ENCODE peak calls at places on chromosomes 7 and 10, in seven cellular contexts. One of them, this sample, is unnamed.

GRCh38 chr10:132711618-132712051 is 74.3 kb downstream of the NKX6-2 start:
- DNase-seq in sigmoid colon: peak; percentile 43
- DNase-seq in prostate gland: no peak
- DNase-seq in Panc1: no peak
- DNase-seq in endothelial cell of umbilical vein: no peak
- DNase-seq in SK-N-SH: no peak
- DNase-seq in GM12878: no peak
- DNase-seq in this sample: peak; percentile 55

GRCh38 chr10:104622598-104623209 is 18.4 kb upstream of the SORCS3 start:
- DNase-seq in sigmoid colon: no peak
- DNase-seq in SK-N-SH: peak; percentile 62
- DNase-seq in endothelial cell of umbilical vein: no peak
- DNase-seq in Panc1: no peak
- DNase-seq in prostate gland: no peak
- DNase-seq in GM12878: no peak
- DNase-seq in this sample: no peak

GRCh38 chr7:121395494-121395960 is 581 bp downstream of the FAM3C start:
- DNase-seq in endothelial cell of umbilical vein: peak; percentile 36
- DNase-seq in prostate gland: no peak
- DNase-seq in sigmoid colon: no peak
- DNase-seq in Panc1: no peak
- DNase-seq in SK-N-SH: peak; percentile 26
- DNase-seq in GM12878: no peak
- DNase-seq in this sample: peak; percentile 91

GRCh38 chr7:2955177-2955768 is 88.4 kb downstream of the CARD11 start:
- DNase-seq in SK-N-SH: no peak
- DNase-seq in sigmoid colon: peak; percentile 17
- DNase-seq in GM12878: no peak
- DNase-seq in prostate gland: no peak
- DNase-seq in Panc1: no peak
- DNase-seq in endothelial cell of umbilical vein: no peak
- DNase-seq in this sample: no peak

GRCh38 chr7:32378991-32379390 is 111.2 kb downstream of the LSM5 start:
- DNase-seq in sigmoid colon: no peak
- DNase-seq in endothelial cell of umbilical vein: no peak
- DNase-seq in Panc1: no peak
- DNase-seq in GM12878: no peak
- DNase-seq in SK-N-SH: no peak
- DNase-seq in prostate gland: no peak
- DNase-seq in this sample: no peak

GRCh38 chr7:130840599-130840998 is 106.6 kb upstream of the KLF14 start:
- DNase-seq in SK-N-SH: no peak
- DNase-seq in endothelial cell of umbilical vein: no peak
- DNase-seq in Panc1: no peak
- DNase-seq in GM12878: no peak
- DNase-seq in sigmoid colon: no peak
- DNase-seq in prostate gland: no peak
- DNase-seq in this sample: no peak

GRCh38 chr10:51030480-51030879 is 43.8 kb upstream of the PRKG1 start:
- DNase-seq in Panc1: no peak
- DNase-seq in prostate gland: no peak
- DNase-seq in sigmoid colon: no peak
- DNase-seq in SK-N-SH: no peak
- DNase-seq in endothelial cell of umbilical vein: no peak
- DNase-seq in GM12878: no peak
- DNase-seq in this sample: no peak

GRCh38 chr10:63819753-63820347 is 298.6 kb downstream of the REEP3 start:
- DNase-seq in GM12878: no peak
- DNase-seq in sigmoid colon: peak; percentile 78
- DNase-seq in endothelial cell of umbilical vein: peak; percentile 78
- DNase-seq in SK-N-SH: peak; percentile 62
- DNase-seq in Panc1: peak; percentile 42
- DNase-seq in prostate gland: peak; percentile 50
- DNase-seq in this sample: no peak

GRCh38 chr7:36045830-36046341 is 107.2 kb upstream of the EEPD1 start:
- DNase-seq in endothelial cell of umbilical vein: no peak
- DNase-seq in SK-N-SH: no peak
- DNase-seq in prostate gland: no peak
- DNase-seq in GM12878: no peak
- DNase-seq in sigmoid colon: no peak
- DNase-seq in Panc1: no peak
- DNase-seq in this sample: no peak

GRCh38 chr7:63047546-63047945 is 951.1 kb upstream of the ZNF722 start:
- DNase-seq in endothelial cell of umbilical vein: no peak
- DNase-seq in GM12878: no peak
- DNase-seq in Panc1: no peak
- DNase-seq in prostate gland: no peak
- DNase-seq in SK-N-SH: no peak
- DNase-seq in sigmoid colon: no peak
- DNase-seq in this sample: no peak

GRCh38 chr10:30591249-30591670 is 38.3 kb downstream of the LYZL2 start:
- DNase-seq in prostate gland: peak; percentile 24
- DNase-seq in sigmoid colon: no peak
- DNase-seq in Panc1: no peak
- DNase-seq in endothelial cell of umbilical vein: peak; percentile 65
- DNase-seq in SK-N-SH: peak; percentile 62
- DNase-seq in GM12878: no peak
- DNase-seq in this sample: no peak

GRCh38 chr7:120732256-120732655 is 125.7 kb downstream of the TSPAN12 start:
- DNase-seq in endothelial cell of umbilical vein: no peak
- DNase-seq in prostate gland: no peak
- DNase-seq in SK-N-SH: no peak
- DNase-seq in Panc1: no peak
- DNase-seq in sigmoid colon: no peak
- DNase-seq in GM12878: no peak
- DNase-seq in this sample: no peak

GRCh38 chr10:127813290-127813689 is 76.3 kb downstream of the FOXI2 start:
- DNase-seq in SK-N-SH: no peak
- DNase-seq in sigmoid colon: no peak
- DNase-seq in GM12878: no peak
- DNase-seq in prostate gland: no peak
- DNase-seq in Panc1: no peak
- DNase-seq in endothelial cell of umbilical vein: peak; percentile 18
- DNase-seq in this sample: no peak

DNA sequence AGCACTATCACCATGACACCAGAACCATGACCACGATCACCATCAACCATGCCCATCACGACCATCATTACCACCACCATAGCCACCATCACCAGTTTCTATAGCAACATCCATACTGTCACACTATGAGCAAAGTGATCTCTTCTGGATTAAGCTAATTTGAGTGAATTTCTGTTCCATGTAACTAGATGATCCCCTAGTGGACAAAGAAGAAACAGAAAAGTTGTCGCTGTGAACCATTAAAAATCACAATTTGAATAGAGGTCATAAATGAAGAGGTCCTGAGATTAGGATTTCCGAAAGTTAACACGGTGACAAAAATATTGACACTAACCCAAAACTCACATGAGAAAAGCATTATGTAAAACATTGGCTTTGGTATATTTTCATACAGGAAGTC is 77.6 kb downstream of the CLRN3 start:
- DNase-seq in prostate gland: no peak
- DNase-seq in Panc1: no peak
- DNase-seq in sigmoid colon: no peak
- DNase-seq in endothelial cell of umbilical vein: no peak
- DNase-seq in SK-N-SH: no peak
- DNase-seq in GM12878: no peak
- DNase-seq in this sample: no peak
- TF ChIP-seq CTCF in prostate gland: no peak
- TF ChIP-seq CTCF in Panc1: peak; percentile 46
- TF ChIP-seq CTCF in sigmoid colon: no peak
- TF ChIP-seq CTCF in endothelial cell of umbilical vein: peak; percentile 9
- TF ChIP-seq CTCF in SK-N-SH: peak; percentile 30
- TF ChIP-seq CTCF in GM12878: peak; percentile 13
- TF ChIP-seq CTCF in this sample: no peak

GRCh38 chr7:101998904-101999236 is 181.4 kb downstream of the CUX1 start:
- DNase-seq in prostate gland: no peak
- DNase-seq in SK-N-SH: peak; percentile 84
- DNase-seq in GM12878: no peak
- DNase-seq in endothelial cell of umbilical vein: no peak
- DNase-seq in sigmoid colon: no peak
- DNase-seq in Panc1: no peak
- DNase-seq in this sample: no peak
- H3K36me3 ChIP-seq in prostate gland: no peaks in the 10 kb centered on the region
- H3K36me3 ChIP-seq in SK-N-SH: no peaks in the 10 kb centered on the region
- H3K36me3 ChIP-seq in GM12878: no peaks in the 10 kb centered on the region
- H3K36me3 ChIP-seq in endothelial cell of umbilical vein: no peaks in the 10 kb centered on the region
- H3K36me3 ChIP-seq in sigmoid colon: no peaks in the 10 kb centered on the region
- H3K36me3 ChIP-seq in Panc1: no peaks in the 10 kb centered on the region
- H3K36me3 ChIP-seq in this sample: no peaks in the 10 kb centered on the region

GRCh38 chr7:21077602-21078001 is 290.9 kb upstream of the SP8 start:
- DNase-seq in prostate gland: no peak
- DNase-seq in Panc1: no peak
- DNase-seq in GM12878: no peak
- DNase-seq in endothelial cell of umbilical vein: no peak
- DNase-seq in sigmoid colon: no peak
- DNase-seq in SK-N-SH: no peak
- DNase-seq in this sample: no peak
- TF ChIP-seq POLR2AphosphoS5 in prostate gland: no peak
- TF ChIP-seq POLR2AphosphoS5 in Panc1: no peak
- TF ChIP-seq POLR2AphosphoS5 in GM12878: no peak
- TF ChIP-seq POLR2AphosphoS5 in endothelial cell of umbilical vein: no peak
- TF ChIP-seq POLR2AphosphoS5 in sigmoid colon: no peak
- TF ChIP-seq POLR2AphosphoS5 in SK-N-SH: no peak
- TF ChIP-seq POLR2AphosphoS5 in this sample: no peak

GRCh38 chr10:14617850-14618249 is 156.8 kb downstream of the FAM107B start:
- DNase-seq in GM12878: no peak
- DNase-seq in endothelial cell of umbilical vein: no peak
- DNase-seq in sigmoid colon: no peak
- DNase-seq in Panc1: no peak
- DNase-seq in SK-N-SH: no peak
- DNase-seq in prostate gland: no peak
- DNase-seq in this sample: no peak
- TF ChIP-seq CTCF in GM12878: no peak
- TF ChIP-seq CTCF in endothelial cell of umbilical vein: no peak
- TF ChIP-seq CTCF in sigmoid colon: no peak
- TF ChIP-seq CTCF in Panc1: no peak
- TF ChIP-seq CTCF in SK-N-SH: no peak
- TF ChIP-seq CTCF in prostate gland: no peak
- TF ChIP-seq CTCF in this sample: no peak

GRCh38 chr7:147571436-147572180 is 1019.0 kb upstream of the C7orf33 start:
- DNase-seq in sigmoid colon: no peak
- DNase-seq in Panc1: no peak
- DNase-seq in SK-N-SH: no peak
- DNase-seq in prostate gland: no peak
- DNase-seq in endothelial cell of umbilical vein: no peak
- DNase-seq in GM12878: no peak
- DNase-seq in this sample: no peak
- H3K36me3 ChIP-seq in sigmoid colon: no peaks in the 10 kb centered on the region
- H3K36me3 ChIP-seq in Panc1: no peaks in the 10 kb centered on the region
- H3K36me3 ChIP-seq in SK-N-SH: no peaks in the 10 kb centered on the region
- H3K36me3 ChIP-seq in prostate gland: no peaks in the 10 kb centered on the region
- H3K36me3 ChIP-seq in endothelial cell of umbilical vein: no peaks in the 10 kb centered on the region
- H3K36me3 ChIP-seq in GM12878: no peaks in the 10 kb centered on the region
- H3K36me3 ChIP-seq in this sample: no peaks in the 10 kb centered on the region

GRCh38 chr7:151754688-151755130 is 122.2 kb downstream of the PRKAG2 start:
- DNase-seq in SK-N-SH: no peak
- DNase-seq in endothelial cell of umbilical vein: no peak
- DNase-seq in prostate gland: no peak
- DNase-seq in sigmoid colon: no peak
- DNase-seq in Panc1: no peak
- DNase-seq in GM12878: no peak
- DNase-seq in this sample: no peak

GRCh38 chr7:151757274-151757673 is 119.6 kb downstream of the PRKAG2 start:
- DNase-seq in sigmoid colon: no peak
- DNase-seq in SK-N-SH: no peak
- DNase-seq in Panc1: no peak
- DNase-seq in GM12878: no peak
- DNase-seq in endothelial cell of umbilical vein: no peak
- DNase-seq in prostate gland: no peak
- DNase-seq in this sample: no peak

GRCh38 chr7:151755131-151755787 is 121.7 kb downstream of the PRKAG2 start:
- DNase-seq in prostate gland: no peak
- DNase-seq in Panc1: no peak
- DNase-seq in sigmoid colon: peak; percentile 90
- DNase-seq in endothelial cell of umbilical vein: no peak
- DNase-seq in SK-N-SH: no peak
- DNase-seq in GM12878: no peak
- DNase-seq in this sample: no peak

GRCh38 chr7:151756866-151757265 is 120.0 kb downstream of the PRKAG2 start:
- DNase-seq in GM12878: no peak
- DNase-seq in prostate gland: no peak
- DNase-seq in sigmoid colon: no peak
- DNase-seq in SK-N-SH: no peak
- DNase-seq in endothelial cell of umbilical vein: no peak
- DNase-seq in Panc1: no peak
- DNase-seq in this sample: no peak

GRCh38 chr7:151756076-151756731 is 120.7 kb downstream of the PRKAG2 start:
- DNase-seq in prostate gland: no peak
- DNase-seq in endothelial cell of umbilical vein: peak; percentile 26
- DNase-seq in SK-N-SH: no peak
- DNase-seq in Panc1: no peak
- DNase-seq in GM12878: no peak
- DNase-seq in sigmoid colon: no peak
- DNase-seq in this sample: no peak
- TF ChIP-seq POLR2AphosphoS5 in prostate gland: no peak
- TF ChIP-seq POLR2AphosphoS5 in endothelial cell of umbilical vein: peak; percentile 16
- TF ChIP-seq POLR2AphosphoS5 in SK-N-SH: no peak
- TF ChIP-seq POLR2AphosphoS5 in Panc1: no peak
- TF ChIP-seq POLR2AphosphoS5 in GM12878: no peak
- TF ChIP-seq POLR2AphosphoS5 in sigmoid colon: no peak
- TF ChIP-seq POLR2AphosphoS5 in this sample: no peak

GRCh38 chr7:71517940-71518339 is 386.0 kb downstream of the GALNT17 start:
- DNase-seq in Panc1: no peak
- DNase-seq in SK-N-SH: no peak
- DNase-seq in GM12878: no peak
- DNase-seq in sigmoid colon: no peak
- DNase-seq in endothelial cell of umbilical vein: no peak
- DNase-seq in prostate gland: no peak
- DNase-seq in this sample: no peak
- TF ChIP-seq CTCF in Panc1: no peak
- TF ChIP-seq CTCF in SK-N-SH: no peak
- TF ChIP-seq CTCF in GM12878: no peak
- TF ChIP-seq CTCF in sigmoid colon: no peak
- TF ChIP-seq CTCF in endothelial cell of umbilical vein: no peak
- TF ChIP-seq CTCF in prostate gland: no peak
- TF ChIP-seq CTCF in this sample: no peak

GRCh38 chr7:23490357-23491131 is 20.3 kb upstream of the IGF2BP3 start:
- DNase-seq in GM12878: no peak
- DNase-seq in endothelial cell of umbilical vein: peak; percentile 48
- DNase-seq in sigmoid colon: peak; percentile 68
- DNase-seq in prostate gland: no peak
- DNase-seq in Panc1: no peak
- DNase-seq in SK-N-SH: peak; percentile 98
- DNase-seq in this sample: peak; percentile 92
- H3K36me3 ChIP-seq in GM12878: no peaks in the 10 kb centered on the region
- H3K36me3 ChIP-seq in endothelial cell of umbilical vein: no peaks in the 10 kb centered on the region
- H3K36me3 ChIP-seq in sigmoid colon: no peaks in the 10 kb centered on the region
- H3K36me3 ChIP-seq in prostate gland: no peaks in the 10 kb centered on the region
- H3K36me3 ChIP-seq in Panc1: no peaks in the 10 kb centered on the region
- H3K36me3 ChIP-seq in SK-N-SH: peaks cover 3% of the 10 kb centered on the region
- H3K36me3 ChIP-seq in this sample: no peaks in the 10 kb centered on the region